ENCODE peak calls at places on chromosomes 1 and 21, in eight cellular contexts. Z is lung, I is keratinocyte, T is SK-N-SH, C is mucosa of descending colon, R is right atrium auricular region, F is OCI-LY7, O is psoas muscle. M is an unnamed sample.
A peak's percentile ranks its signal among the peaks of the same experiment; 100 is the strongest.

GRCh38 chr1:231420959-231421615 is 1.0 kb downstream of the EGLN1 start:
- DNase-seq in T (peak; percentile 69), F (peak; percentile 75), C (peak; percentile 55), R (peak; percentile 63), O (peak; percentile 84), I (no peak), Z (peak; percentile 34), M (peak; percentile 58)

GRCh38 chr1:109954180-109954579 is 30.4 kb upstream of the AHCYL1 start:
- DNase-seq in R (no peak), T (no peak), O (no peak), Z (no peak), C (no peak), I (no peak), F (no peak), M (no peak)

GRCh38 chr1:164651378-164651951 is 92.5 kb downstream of the PBX1 start:
- DNase-seq in I (no peak), O (no peak), C (peak; percentile 77), F (no peak), T (no peak), Z (no peak), R (no peak), M (no peak)

GRCh38 chr1:9315411-9316079 is 22.9 kb downstream of the SPSB1 start:
- DNase-seq in Z (no peak), I (no peak), F (no peak), T (no peak), C (no peak), O (no peak), R (no peak), M (peak; percentile 18)

GRCh38 chr1:170668301-170668789 is 4.4 kb downstream of the PRRX1 start:
- DNase-seq in R (no peak), O (peak; percentile 82), F (no peak), Z (no peak), I (no peak), C (no peak), T (no peak), M (peak; percentile 51)

GRCh38 chr1:115912116-115912515 is 64.2 kb upstream of the SLC22A15 start:
- DNase-seq in C (no peak), O (no peak), I (no peak), T (no peak), R (no peak), Z (no peak), F (no peak), M (no peak)

GRCh38 chr1:25703671-25704637 is 87.4 kb downstream of the MAN1C1 start:
- DNase-seq in R (no peak), T (peak; percentile 70), I (no peak), C (no peak), F (peak; percentile 16), O (no peak), Z (no peak), M (no peak)

GRCh38 chr1:85818371-85818770 is 110.1 kb upstream of the ZNHIT6 start:
- DNase-seq in Z (no peak), O (no peak), T (no peak), C (no peak), I (no peak), F (no peak), R (no peak), M (no peak)

GRCh38 chr1:20661235-20662109 is at the start of gene DDOST:
- DNase-seq in I (peak; percentile 85), Z (peak; percentile 97), F (peak; percentile 99), C (peak; percentile 94), T (peak; percentile 98), R (peak; percentile 96), O (peak; percentile 98), M (peak; percentile 99)

GRCh38 chr1:237108299-237109040 is 66.5 kb downstream of the RYR2 start:
- DNase-seq in Z (no peak), O (no peak), R (no peak), F (no peak), T (peak; percentile 61), I (no peak), C (no peak), M (peak; percentile 1)

GRCh38 chr1:237111807-237112206 is 69.8 kb downstream of the RYR2 start:
- DNase-seq in Z (no peak), C (no peak), F (no peak), I (no peak), O (no peak), T (no peak), R (no peak), M (no peak)

GRCh38 chr1:237115035-237115434 is 73.1 kb downstream of the RYR2 start:
- DNase-seq in Z (no peak), C (no peak), I (no peak), O (no peak), F (no peak), T (no peak), R (no peak), M (no peak)

DNA sequence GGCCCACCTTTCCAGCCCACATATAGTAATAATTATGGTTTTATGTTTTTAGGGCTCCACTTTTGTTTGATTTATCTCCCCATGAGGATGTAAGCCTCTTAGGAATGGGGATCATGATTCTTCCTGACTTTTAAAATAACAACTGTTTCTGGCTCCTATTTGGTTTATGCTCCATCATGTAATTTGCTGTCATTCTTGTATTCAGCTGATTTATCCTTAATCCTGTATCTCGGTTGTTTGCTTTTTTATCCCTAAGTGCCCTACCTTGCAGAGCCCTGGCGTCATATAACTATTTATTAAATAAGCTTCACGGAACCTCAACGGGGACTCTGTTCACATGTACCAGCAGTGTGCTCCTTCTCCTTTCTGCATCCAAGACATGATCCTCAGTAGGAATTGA is 70.7 kb downstream of the RYR2 start:
- DNase-seq in F (no peak), C (no peak), R (no peak), T (no peak), O (no peak), I (no peak), Z (no peak), M (no peak)
- H3K4me1 ChIP-seq in F (no peaks in the 10 kb centered on the region), C (no peaks in the 10 kb centered on the region), R (peaks cover 22% of the 10 kb centered on the region), T (no peaks in the 10 kb centered on the region), O (no peaks in the 10 kb centered on the region), I (no peaks in the 10 kb centered on the region), Z (peaks cover 1% of the 10 kb centered on the region), M (peaks cover 10% of the 10 kb centered on the region)

GRCh38 chr1:36342426-36343185 is 19.2 kb upstream of the EVA1B start:
- DNase-seq in Z (peak; percentile 51), O (peak; percentile 80), R (no peak), T (peak; percentile 77), F (peak; percentile 55), I (no peak), C (peak; percentile 81), M (peak; percentile 73)
- H3K36me3 ChIP-seq in Z (peaks cover 12% of the 10 kb centered on the region), O (peaks cover 8% of the 10 kb centered on the region), R (peaks cover 56% of the 10 kb centered on the region), T (peaks cover 56% of the 10 kb centered on the region), F (peaks cover 37% of the 10 kb centered on the region), I (peaks cover 34% of the 10 kb centered on the region), C (peaks cover 3% of the 10 kb centered on the region), M (no peaks in the 10 kb centered on the region)

GRCh38 chr1:53600486-53600885 is 138.5 kb downstream of the GLIS1 start:
- DNase-seq in T (no peak), C (no peak), R (no peak), Z (no peak), F (peak; percentile 6), O (peak; percentile 2), I (no peak), M (no peak)
- TF ChIP-seq CTCF in T (no peak), C (no peak), R (no peak), Z (no peak), F (no peak), O (no peak), I (no peak), M (no peak)

GRCh38 chr1:214493126-214493796 is 58.1 kb downstream of the PTPN14 start:
- DNase-seq in F (no peak), C (no peak), Z (no peak), O (peak; percentile 48), T (no peak), R (no peak), I (no peak), M (no peak)

GRCh38 chr1:214492405-214493075 is 58.9 kb downstream of the PTPN14 start:
- DNase-seq in Z (no peak), R (no peak), C (no peak), I (no peak), T (no peak), O (peak; percentile 43), F (no peak), M (peak; percentile 50)

GRCh38 chr1:214496126-214496525 is 55.3 kb downstream of the PTPN14 start:
- DNase-seq in I (no peak), Z (no peak), F (no peak), O (no peak), T (no peak), R (no peak), C (no peak), M (no peak)

GRCh38 chr1:214491468-214492120 is 59.8 kb downstream of the PTPN14 start:
- DNase-seq in I (no peak), O (no peak), F (no peak), R (no peak), C (no peak), Z (no peak), T (no peak), M (no peak)

GRCh38 chr1:214494706-214495105 is 56.7 kb downstream of the PTPN14 start:
- DNase-seq in F (no peak), C (no peak), O (no peak), I (peak; percentile 77), R (no peak), Z (no peak), T (no peak), M (no peak)
- H3K4me1 ChIP-seq in F (no peaks in the 10 kb centered on the region), C (no peaks in the 10 kb centered on the region), O (peaks cover 61% of the 10 kb centered on the region), I (peaks cover 45% of the 10 kb centered on the region), R (no peaks in the 10 kb centered on the region), Z (peaks cover 1% of the 10 kb centered on the region), T (peaks cover 17% of the 10 kb centered on the region), M (peaks cover 4% of the 10 kb centered on the region)

DNA sequence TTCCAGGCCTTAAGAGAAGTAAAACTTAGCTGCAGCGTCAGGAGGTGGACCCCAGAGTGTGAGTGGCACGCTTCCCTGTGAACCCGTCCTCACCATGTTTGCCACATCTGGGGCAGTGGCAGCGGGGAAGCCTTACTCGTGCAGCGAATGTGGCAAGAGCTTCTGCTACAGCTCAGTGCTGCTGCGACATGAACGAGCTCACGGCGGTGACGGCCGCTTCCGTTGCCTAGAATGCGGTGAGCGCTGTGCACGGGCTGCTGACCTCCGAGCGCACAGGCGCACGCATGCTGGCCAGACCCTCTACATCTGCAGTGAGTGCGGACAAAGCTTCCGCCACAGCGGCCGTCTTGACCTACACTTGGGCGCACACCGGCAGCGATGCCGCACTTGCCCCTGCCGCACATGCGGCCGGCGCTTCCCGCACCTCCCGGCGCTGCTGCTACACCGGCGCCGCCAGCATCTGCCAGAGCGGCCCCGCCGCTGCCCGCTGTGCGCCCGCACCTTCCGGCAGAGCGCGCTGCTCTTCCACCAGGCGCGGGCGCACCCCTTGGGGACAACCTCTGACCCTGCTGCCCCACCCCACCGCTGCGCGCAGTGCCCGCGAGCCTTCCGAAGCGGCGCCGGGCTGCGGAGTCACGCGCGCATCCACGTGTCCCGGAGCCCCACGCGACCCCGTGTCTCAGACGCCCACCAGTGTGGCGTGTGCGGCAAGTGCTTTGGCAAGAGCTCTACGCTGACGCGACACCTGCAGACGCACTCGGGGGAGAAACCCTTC is 9.3 kb downstream of the ZNF672 start:
- DNase-seq in F (no peak), I (no peak), T (no peak), R (peak; percentile 21), O (no peak), C (no peak), Z (no peak), M (no peak)
- H3K36me3 ChIP-seq in F (peaks cover 91% of the 10 kb centered on the region), I (peaks cover 30% of the 10 kb centered on the region), T (peaks cover 60% of the 10 kb centered on the region), R (peaks cover 67% of the 10 kb centered on the region), O (peaks cover 25% of the 10 kb centered on the region), C (peaks cover 15% of the 10 kb centered on the region), Z (peaks cover 31% of the 10 kb centered on the region), M (peaks cover 33% of the 10 kb centered on the region)

GRCh38 chr1:76868154-76868882 is 1.0 kb downstream of the ST6GALNAC5 start:
- DNase-seq in R (no peak), F (no peak), Z (no peak), I (no peak), T (peak; percentile 88), O (peak; percentile 54), C (no peak), M (peak; percentile 69)
- TF ChIP-seq CTCF in R (no peak), F (no peak), Z (no peak), I (no peak), T (peak; percentile 48), O (no peak), C (no peak), M (peak; percentile 15)

GRCh38 chr21:44418876-44419230 is 36.5 kb upstream of the LRRC3 start:
- DNase-seq in I (no peak), R (no peak), F (no peak), O (no peak), Z (no peak), T (no peak), C (no peak), M (no peak)
- H3K4me1 ChIP-seq in I (no peaks in the 10 kb centered on the region), R (no peaks in the 10 kb centered on the region), F (no peaks in the 10 kb centered on the region), O (no peaks in the 10 kb centered on the region), Z (no peaks in the 10 kb centered on the region), T (no peaks in the 10 kb centered on the region), C (no peaks in the 10 kb centered on the region), M (no peaks in the 10 kb centered on the region)

M was measured in cardiac muscle cell.